ENCODE peak calls at places on chromosome 6, in seven cellular contexts. Z is breast epithelium, Y is adrenal gland, O is tibial nerve, G is lower leg skin, H is GM12878, K is sigmoid colon. M is an unnamed sample.

GRCh38 chr6:113187671-113188070 is 669.5 kb upstream of the MARCKS start:
- DNase-seq in Z (no peak), Y (no peak), O (no peak), G (no peak), H (no peak), K (no peak), M (no peak)

GRCh38 chr6:150868759-150869158 is 3.3 kb downstream of the MTHFD1L start:
- DNase-seq in Z (no peak), Y (no peak), O (no peak), G (peak), H (no peak), K (no peak), M (no peak)

GRCh38 chr6:71489736-71490135 is 201.1 kb downstream of the OGFRL1 start:
- DNase-seq in Z (no peak), Y (no peak), O (no peak), G (no peak), H (no peak), K (no peak), M (no peak)

GRCh38 chr6:19024737-19025136 is 637.6 kb downstream of the RNF144B start:
- DNase-seq in Z (no peak), Y (peak), O (peak), G (no peak), H (no peak), K (no peak), M (peak)

GRCh38 chr6:10610289-10610688 is 84.1 kb downstream of the C6orf52 start:
- DNase-seq in Z (no peak), Y (no peak), O (no peak), G (no peak), H (no peak), K (peak), M (no peak)

GRCh38 chr6:155031091-155031490 is 36.0 kb downstream of the TIAM2 start:
- DNase-seq in Z (no peak), Y (no peak), O (no peak), G (no peak), H (no peak), K (no peak), M (no peak)

GRCh38 chr6:14810021-14810420 is 435.8 kb upstream of the JARID2 start:
- DNase-seq in Z (no peak), Y (no peak), O (no peak), G (peak), H (no peak), K (no peak), M (no peak)

GRCh38 chr6:41967312-41968287 is 26.0 kb upstream of the CCND3 start:
- DNase-seq in Z (no peak), Y (no peak), O (no peak), G (peak), H (no peak), K (peak), M (no peak)

GRCh38 chr6:25050356-25050755 is 114.6 kb upstream of the RIPOR2 start:
- DNase-seq in Z (no peak), Y (no peak), O (no peak), G (no peak), H (no peak), K (no peak), M (no peak)

GRCh38 chr6:30750379-30750668 is 6.0 kb upstream of the IER3 start:
- DNase-seq in Z (no peak), Y (no peak), O (no peak), G (no peak), H (no peak), K (no peak), M (no peak)

GRCh38 chr6:30748851-30749540 is 4.6 kb upstream of the IER3 start:
- DNase-seq in Z (peak), Y (no peak), O (no peak), G (no peak), H (no peak), K (no peak), M (no peak)

GRCh38 chr6:30747300-30747687 is 2.9 kb upstream of the IER3 start:
- DNase-seq in Z (no peak), Y (no peak), O (no peak), G (no peak), H (no peak), K (no peak), M (no peak)

GRCh38 chr6:30748301-30748769 is 4.0 kb upstream of the IER3 start:
- DNase-seq in Z (no peak), Y (no peak), O (no peak), G (no peak), H (no peak), K (no peak), M (no peak)

DNA sequence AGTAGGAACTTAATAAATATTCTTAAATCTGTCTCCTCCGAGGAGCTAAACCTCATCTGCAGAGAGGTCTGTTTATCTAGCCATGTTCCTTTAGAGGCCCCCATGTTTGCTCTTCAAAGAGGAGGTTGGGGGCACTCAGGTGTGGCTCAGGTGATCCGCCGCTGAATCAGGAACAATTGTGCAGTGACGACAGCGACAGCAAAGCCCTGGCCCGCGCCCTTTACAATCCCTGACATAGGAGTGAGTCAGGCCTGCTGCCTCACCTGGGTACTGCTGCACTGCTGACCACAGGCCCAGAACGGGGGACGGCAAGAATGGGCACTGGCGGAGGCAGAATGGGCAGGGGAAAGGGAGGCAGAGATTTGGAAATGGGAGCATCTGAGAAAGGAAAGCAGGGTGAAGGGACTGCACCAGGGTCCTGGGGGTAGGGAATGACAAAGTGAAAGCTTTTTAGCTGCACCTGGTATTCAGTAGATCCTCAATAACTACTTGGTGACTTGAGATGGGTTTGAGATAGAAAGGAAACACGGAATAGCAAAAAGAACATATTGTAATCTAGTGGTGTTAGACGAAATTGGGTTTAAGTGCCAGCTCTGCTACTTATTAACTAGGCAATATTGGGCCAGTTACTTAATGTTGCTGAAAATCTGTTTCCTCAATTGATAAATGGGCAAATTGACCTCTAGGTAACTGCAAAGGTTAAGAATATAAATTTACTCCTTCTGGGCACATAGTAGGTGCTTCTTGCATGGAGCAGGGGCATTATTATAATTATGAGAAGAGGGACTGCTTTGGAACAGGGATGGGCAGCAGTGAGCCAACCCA is 5.4 kb upstream of the IER3 start:
- DNase-seq in Z (no peak), Y (no peak), O (no peak), G (no peak), H (no peak), K (no peak), M (no peak)
- TF ChIP-seq POLR2A in Z (no peak), Y (no peak), O (no peak), G (no peak), H (no peak), K (peak), M (no peak)

DNA sequence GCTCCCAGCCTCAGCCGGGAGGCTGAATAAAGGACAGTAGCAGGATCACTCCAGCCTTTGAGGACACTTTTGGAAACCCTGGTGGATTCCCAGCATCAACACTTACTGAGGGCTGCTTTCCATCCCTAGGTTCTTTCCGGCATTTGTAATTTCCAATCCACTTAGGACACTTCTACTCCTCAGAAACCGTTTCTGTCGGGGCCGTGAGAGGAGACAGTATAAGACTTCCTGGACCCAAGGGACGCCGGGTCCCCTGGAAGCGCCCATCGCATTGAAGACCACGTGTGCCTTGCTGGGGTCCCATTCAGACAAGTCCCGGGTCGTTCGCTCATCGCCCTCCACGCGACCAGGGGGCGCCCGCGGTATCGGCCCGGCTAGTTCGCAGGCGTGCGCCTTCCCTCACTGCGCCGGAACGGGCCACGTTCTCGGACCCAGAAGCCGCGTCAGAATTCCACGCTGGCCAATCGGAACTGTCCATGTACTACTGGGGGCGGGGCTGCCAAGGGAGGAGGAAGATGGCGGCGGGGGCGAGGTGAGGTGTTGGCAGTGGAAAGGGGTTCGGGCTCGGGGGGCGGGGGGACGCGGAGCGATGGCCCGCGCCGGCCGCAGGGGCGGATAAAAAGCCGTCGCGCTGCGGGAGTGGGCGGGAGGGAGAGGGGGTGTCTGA is at the start of gene NUS1:
- DNase-seq in Z (peak), Y (peak), O (peak), G (peak), H (peak), K (peak), M (peak)
- TF ChIP-seq POLR2A in Z (no peak), Y (peak), O (peak), G (no peak), H (peak), K (peak), M (peak)

DNA sequence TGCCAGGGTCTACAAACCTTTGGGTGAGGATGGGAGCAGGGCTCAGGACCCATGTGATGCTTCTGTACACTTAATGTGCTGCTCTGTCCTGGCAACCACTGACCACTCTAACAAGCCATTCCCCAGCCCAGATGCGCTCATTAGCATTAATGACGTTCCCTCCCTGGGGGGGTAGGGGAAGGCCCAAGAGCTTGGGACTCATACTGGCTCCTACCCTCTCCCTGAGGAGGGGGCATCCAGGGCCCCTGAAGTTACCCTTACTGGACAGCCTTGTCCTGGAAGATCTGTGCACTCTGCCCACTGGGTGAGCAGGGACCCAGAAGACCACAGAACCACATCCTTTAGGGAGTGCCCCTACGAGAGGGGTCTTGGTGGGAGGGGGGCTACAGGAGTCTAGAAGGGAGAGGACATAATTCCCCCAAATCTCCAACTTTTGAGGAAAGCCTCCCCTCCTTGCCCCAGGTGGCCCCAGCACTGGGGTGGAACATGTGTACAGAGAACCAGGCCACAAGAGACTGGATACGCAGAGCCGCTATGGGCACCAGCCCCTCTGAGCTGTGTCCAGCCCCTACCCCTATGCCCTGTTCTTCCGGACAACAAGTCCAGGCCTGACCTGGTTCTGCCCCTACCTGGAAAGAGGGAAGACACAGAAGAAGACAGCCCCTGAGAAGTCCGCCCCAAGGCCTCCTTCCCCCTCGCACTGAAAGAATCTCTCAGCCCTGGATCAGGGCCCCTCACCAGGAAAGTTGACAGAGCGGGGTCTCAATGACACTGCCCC is 1.4 kb downstream of the TEAD3 start:
- DNase-seq in Z (no peak), Y (no peak), O (no peak), G (no peak), H (no peak), K (peak), M (no peak)
- TF ChIP-seq POLR2A in Z (no peak), Y (no peak), O (no peak), G (no peak), H (no peak), K (peak), M (no peak)

DNA sequence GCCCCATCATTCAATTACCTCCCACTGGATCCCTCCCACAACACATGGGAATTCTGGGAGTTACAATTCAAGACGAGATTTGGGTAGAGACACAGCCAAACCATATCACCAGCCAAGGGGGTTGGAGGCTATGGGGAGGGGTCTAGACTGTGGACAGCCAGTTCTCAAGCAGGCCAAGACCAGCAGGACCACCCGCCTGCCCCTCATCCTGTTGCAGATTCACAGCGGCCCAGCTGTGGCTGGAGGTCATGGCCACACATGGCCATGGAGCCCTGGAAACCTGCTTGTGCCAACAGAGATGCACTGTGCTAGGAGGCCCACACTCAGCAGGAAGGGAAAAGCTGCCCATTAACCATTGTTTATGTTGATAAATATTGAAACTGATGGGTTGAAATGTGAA is 240.5 kb downstream of the TTLL2 start:
- DNase-seq in Z (no peak), Y (no peak), O (no peak), G (peak), H (no peak), K (peak), M (no peak)
- TF ChIP-seq POLR2A in Z (no peak), Y (no peak), O (no peak), G (no peak), H (no peak), K (no peak), M (no peak)

GRCh38 chr6:135181333-135182119 is 418 bp downstream of the MYB start:
- DNase-seq in Z (no peak), Y (no peak), O (no peak), G (no peak), H (no peak), K (no peak), M (peak)

GRCh38 chr6:135183532-135184440 is 2.7 kb downstream of the MYB start:
- DNase-seq in Z (no peak), Y (no peak), O (no peak), G (no peak), H (no peak), K (no peak), M (peak)

GRCh38 chr6:135182120-135182992 is 1.2 kb downstream of the MYB start:
- DNase-seq in Z (no peak), Y (no peak), O (no peak), G (no peak), H (no peak), K (no peak), M (peak)

GRCh38 chr6:135180458-135181332 is at the start of gene MYB:
- DNase-seq in Z (no peak), Y (no peak), O (no peak), G (no peak), H (no peak), K (no peak), M (peak)

GRCh38 chr6:135182993-135183531 is 2.0 kb downstream of the MYB start:
- DNase-seq in Z (no peak), Y (no peak), O (no peak), G (no peak), H (no peak), K (no peak), M (no peak)
- TF ChIP-seq POLR2A in Z (no peak), Y (no peak), O (no peak), G (no peak), H (no peak), K (no peak), M (no peak)

DNA sequence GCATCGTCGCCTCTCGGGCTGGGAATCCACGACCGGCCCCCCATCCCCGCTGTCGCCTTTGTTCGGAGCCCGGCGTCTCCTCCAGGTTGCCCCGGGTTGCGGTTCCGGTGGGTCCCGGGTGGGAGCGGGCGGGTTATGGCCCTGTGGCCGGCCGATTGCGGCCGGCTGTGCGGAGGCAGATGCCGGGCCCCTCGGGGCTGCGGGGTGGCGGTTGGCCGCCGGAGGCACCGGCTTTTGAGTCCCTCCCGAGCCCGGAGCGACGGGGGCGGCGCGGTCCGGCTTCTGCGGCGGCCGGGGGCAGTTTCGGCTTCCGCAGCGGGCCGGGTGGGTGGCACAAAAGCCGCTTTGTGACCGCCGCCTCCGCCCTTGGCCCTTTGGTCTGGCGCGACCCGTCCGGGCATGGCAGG is 456 bp downstream of the LOC128125822 start:
- DNase-seq in Z (peak), Y (no peak), O (no peak), G (no peak), H (no peak), K (no peak), M (no peak)
- TF ChIP-seq POLR2A in Z (no peak), Y (no peak), O (no peak), G (no peak), H (peak), K (no peak), M (peak)

DNA sequence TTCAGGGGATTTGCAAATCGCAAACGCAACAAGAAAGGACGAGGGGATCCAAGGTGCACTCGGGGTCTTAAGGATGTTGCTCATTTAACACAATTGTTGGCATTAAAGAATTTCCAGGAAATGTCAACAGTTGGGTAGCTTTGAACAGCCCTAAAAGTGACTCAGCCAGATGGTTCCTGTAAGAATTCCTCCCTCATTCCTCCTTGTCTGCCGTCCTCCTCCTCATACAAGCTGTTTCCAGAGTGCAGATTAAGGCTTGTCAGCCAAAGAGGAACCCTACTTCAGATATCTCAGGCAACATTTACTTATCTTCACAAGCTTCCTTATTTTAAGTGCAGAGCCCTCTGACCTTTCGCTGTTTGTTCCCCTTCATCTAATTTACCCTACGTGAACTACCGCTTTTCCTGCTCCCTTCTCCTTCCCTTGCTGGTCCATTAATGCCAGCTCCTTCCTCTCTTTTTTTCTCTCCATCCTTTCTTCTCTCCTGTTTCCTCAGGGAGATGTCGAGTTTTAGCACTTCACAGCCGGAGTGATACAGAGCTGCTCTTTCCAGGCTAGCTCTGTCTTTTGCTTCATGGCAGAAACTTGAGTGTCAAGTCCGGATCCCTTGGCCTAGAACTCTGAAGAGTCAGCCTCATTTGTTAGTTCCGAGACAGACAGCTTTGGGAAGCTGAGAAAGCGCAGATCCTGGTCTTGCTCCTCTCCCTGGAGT is 26.1 kb upstream of the TBC1D7 start:
- DNase-seq in Z (no peak), Y (no peak), O (no peak), G (no peak), H (no peak), K (no peak), M (peak)
- TF ChIP-seq POLR2A in Z (no peak), Y (no peak), O (no peak), G (no peak), H (no peak), K (no peak), M (no peak)

GRCh38 chr6:106325336-106326178 is at the start of gene ATG5:
- DNase-seq in Z (peak), Y (peak), O (peak), G (peak), H (peak), K (peak), M (peak)
- TF ChIP-seq POLR2A in Z (peak), Y (peak), O (peak), G (no peak), H (peak), K (peak), M (peak)

GRCh38 chr6:143581835-143582480 is 70.4 kb upstream of the FUCA2 start:
- DNase-seq in Z (no peak), Y (no peak), O (no peak), G (no peak), H (no peak), K (no peak), M (no peak)
- TF ChIP-seq POLR2A in Z (no peak), Y (no peak), O (no peak), G (no peak), H (no peak), K (no peak), M (no peak)